ENCODE peak calls at places on chromosomes 5 and 9, in eight cellular contexts. L, O, X, R, C, B, G and D are unnamed samples.

GRCh38 chr9:27765931-27766835 is 192.9 kb upstream of the C9orf72 start:
- DNase-seq in L (no peak), O (no peak), X (no peak), R (no peak), C (no peak), B (no peak), G (no peak), D (no peak)

GRCh38 chr5:125412561-125413535 is 666.4 kb upstream of the ZNF608 start:
- DNase-seq in L (peak; percentile 82), O (peak; percentile 93), X (peak; percentile 52), R (no peak), C (no peak), B (no peak), G (no peak), D (no peak)

GRCh38 chr5:41832430-41832829 is 37.8 kb downstream of the OXCT1 start:
- DNase-seq in L (no peak), O (no peak), X (peak; percentile 12), R (no peak), C (no peak), B (no peak), G (no peak), D (no peak)

GRCh38 chr5:35415305-35415704 is 185.0 kb upstream of the PRLR start:
- DNase-seq in L (no peak), O (no peak), X (no peak), R (no peak), C (no peak), B (no peak), G (no peak), D (no peak)

GRCh38 chr9:89398651-89399050 is 80.4 kb downstream of the SECISBP2 start:
- DNase-seq in L (no peak), O (no peak), X (no peak), R (no peak), C (no peak), B (peak; percentile 5), G (no peak), D (no peak)

GRCh38 chr5:172696171-172696849 is 55.2 kb downstream of the NEURL1B start:
- DNase-seq in L (no peak), O (no peak), X (no peak), R (no peak), C (no peak), B (no peak), G (no peak), D (no peak)

GRCh38 chr5:61319388-61320146 is 12.5 kb upstream of the ZSWIM6 start:
- DNase-seq in L (no peak), O (peak; percentile 69), X (no peak), R (no peak), C (no peak), B (peak; percentile 83), G (no peak), D (no peak)

GRCh38 chr5:61023131-61023530 is 78.1 kb downstream of the NDUFAF2 start:
- DNase-seq in L (no peak), O (no peak), X (no peak), R (no peak), C (no peak), B (no peak), G (no peak), D (no peak)

GRCh38 chr5:132464155-132464939 is 26.2 kb downstream of the IRF1 start:
- DNase-seq in L (no peak), O (peak; percentile 51), X (no peak), R (no peak), C (no peak), B (no peak), G (no peak), D (peak; percentile 76)

GRCh38 chr5:151072234-151073025 is 8.4 kb downstream of the TNIP1 start:
- DNase-seq in L (no peak), O (no peak), X (no peak), R (no peak), C (no peak), B (no peak), G (no peak), D (no peak)

GRCh38 chr5:10863763-10864383 is 102.8 kb upstream of the DAP start:
- DNase-seq in L (peak; percentile 75), O (peak; percentile 65), X (no peak), R (peak; percentile 31), C (peak; percentile 42), B (peak; percentile 41), G (peak; percentile 58), D (peak; percentile 84)

GRCh38 chr5:169148066-169148740 is 152.7 kb downstream of the SLIT3 start:
- DNase-seq in L (no peak), O (no peak), X (no peak), R (no peak), C (no peak), B (no peak), G (no peak), D (no peak)

GRCh38 chr5:400282-401215 is 42.4 kb upstream of the EXOC3 start:
- DNase-seq in L (peak; percentile 76), O (no peak), X (peak; percentile 89), R (no peak), C (no peak), B (peak; percentile 42), G (no peak), D (peak; percentile 51)

GRCh38 chr5:102722930-102723329 is 32.2 kb upstream of the PAM start:
- DNase-seq in L (no peak), O (no peak), X (no peak), R (no peak), C (no peak), B (no peak), G (no peak), D (no peak)

GRCh38 chr9:93649610-93650261 is 73.4 kb downstream of the PHF2 start:
- DNase-seq in L (no peak), O (no peak), X (no peak), R (no peak), C (no peak), B (no peak), G (no peak), D (peak; percentile 56)

GRCh38 chr5:173452098-173452497 is 123.9 kb upstream of the STC2 start:
- DNase-seq in L (no peak), O (no peak), X (no peak), R (no peak), C (no peak), B (peak; percentile 96), G (no peak), D (no peak)

GRCh38 chr5:43099615-43100014 is 21.1 kb upstream of the ZNF131 start:
- DNase-seq in L (no peak), O (no peak), X (no peak), R (no peak), C (no peak), B (no peak), G (no peak), D (no peak)

GRCh38 chr5:15823413-15823812 is 323.4 kb downstream of the FBXL7 start:
- DNase-seq in L (no peak), O (no peak), X (no peak), R (no peak), C (no peak), B (no peak), G (no peak), D (no peak)

GRCh38 chr5:73250645-73251044 is 77.7 kb downstream of the TMEM174 start:
- DNase-seq in L (no peak), O (no peak), X (no peak), R (no peak), C (no peak), B (no peak), G (no peak), D (no peak)

GRCh38 chr5:179530069-179530998 is 20.0 kb upstream of the RUFY1 start:
- DNase-seq in L (peak; percentile 72), O (peak; percentile 68), X (no peak), R (peak; percentile 59), C (peak; percentile 55), B (no peak), G (peak; percentile 51), D (peak; percentile 86)

GRCh38 chr5:120690621-120691407 is 226.7 kb downstream of the PRR16 start:
- DNase-seq in L (no peak), O (no peak), X (no peak), R (no peak), C (no peak), B (no peak), G (no peak), D (no peak)

GRCh38 chr9:92746567-92747458 is 17.8 kb downstream of the BICD2 start:
- DNase-seq in L (no peak), O (no peak), X (no peak), R (no peak), C (no peak), B (no peak), G (no peak), D (peak; percentile 57)

GRCh38 chr9:29211681-29212589 is 1638.7 kb upstream of the C9orf72 start:
- DNase-seq in L (peak; percentile 67), O (peak; percentile 84), X (no peak), R (peak; percentile 1), C (no peak), B (no peak), G (peak; percentile 25), D (peak; percentile 69)

GRCh38 chr9:99185904-99186303 is 35.8 kb downstream of the ALG2 start:
- DNase-seq in L (no peak), O (no peak), X (no peak), R (no peak), C (no peak), B (no peak), G (no peak), D (no peak)

GRCh38 chr5:38468202-38468656 is 88.2 kb downstream of the LIFR start:
- DNase-seq in L (no peak), O (no peak), X (peak; percentile 55), R (no peak), C (no peak), B (no peak), G (no peak), D (no peak)

GRCh38 chr5:153523196-153523595 is 32.7 kb downstream of the GRIA1 start:
- DNase-seq in L (no peak), O (no peak), X (no peak), R (no peak), C (no peak), B (peak; percentile 8), G (no peak), D (no peak)

GRCh38 chr5:146051678-146052077 is 53.7 kb downstream of the PLAC8L1 start:
- DNase-seq in L (no peak), O (no peak), X (no peak), R (no peak), C (no peak), B (no peak), G (no peak), D (no peak)

GRCh38 chr9:137759649-137760321 is 117.8 kb upstream of the CACNA1B start:
- DNase-seq in L (no peak), O (peak; percentile 86), X (no peak), R (no peak), C (no peak), B (no peak), G (no peak), D (peak; percentile 44)

GRCh38 chr5:98742395-98743073 is 30.9 kb upstream of the RGMB start:
- DNase-seq in L (no peak), O (peak; percentile 6), X (no peak), R (no peak), C (no peak), B (no peak), G (no peak), D (no peak)

GRCh38 chr5:77390795-77391194 is 101.3 kb downstream of the WDR41 start:
- DNase-seq in L (no peak), O (no peak), X (peak; percentile 35), R (no peak), C (no peak), B (no peak), G (no peak), D (no peak)

GRCh38 chr9:106862946-106863740 is at the start of gene ZNF462:
- DNase-seq in L (peak; percentile 61), O (peak; percentile 69), X (peak; percentile 57), R (no peak), C (no peak), B (no peak), G (no peak), D (no peak)

GRCh38 chr9:12494411-12494810 is 198.8 kb upstream of the TYRP1 start:
- DNase-seq in L (no peak), O (no peak), X (no peak), R (no peak), C (no peak), B (no peak), G (no peak), D (no peak)

GRCh38 chr5:91074615-91075014 is 308.5 kb downstream of the ARRDC3 start:
- DNase-seq in L (peak; percentile 28), O (no peak), X (peak; percentile 71), R (no peak), C (no peak), B (no peak), G (no peak), D (no peak)

GRCh38 chr5:179438041-179438441 is 92.8 kb upstream of the ADAMTS2 start:
- DNase-seq in L (no peak), O (no peak), X (no peak), R (no peak), C (no peak), B (no peak), G (no peak), D (no peak)